ENCODE peak calls at places on chromosomes 4 and X, in nine cellular contexts. One of them, this sample, is unnamed.

GRCh38 chrX:13059676-13060499 is 15.5 kb upstream of the FAM9C start:
- DNase-seq in cardiac muscle cell: no peak
- DNase-seq in breast epithelium: no peak
- DNase-seq in fibroblast of lung: peak
- DNase-seq in mucosa of descending colon: no peak
- DNase-seq in brain microvascular endothelial cell: peak
- DNase-seq in kidney: no peak
- DNase-seq in AG09309: no peak
- DNase-seq in WERI-Rb-1: no peak
- DNase-seq in this sample: no peak

GRCh38 chr4:109233585-109233984 is 68.9 kb downstream of the COL25A1 start:
- DNase-seq in cardiac muscle cell: no peak
- DNase-seq in AG09309: no peak
- DNase-seq in WERI-Rb-1: no peak
- DNase-seq in kidney: no peak
- DNase-seq in breast epithelium: no peak
- DNase-seq in brain microvascular endothelial cell: no peak
- DNase-seq in fibroblast of lung: no peak
- DNase-seq in mucosa of descending colon: no peak
- DNase-seq in this sample: no peak

GRCh38 chr4:145308598-145308997 is 128.2 kb upstream of the OTUD4 start:
- DNase-seq in kidney: no peak
- DNase-seq in WERI-Rb-1: no peak
- DNase-seq in AG09309: no peak
- DNase-seq in breast epithelium: no peak
- DNase-seq in fibroblast of lung: no peak
- DNase-seq in brain microvascular endothelial cell: no peak
- DNase-seq in mucosa of descending colon: no peak
- DNase-seq in cardiac muscle cell: no peak
- DNase-seq in this sample: peak

GRCh38 chrX:75156537-75156945 is 458 bp upstream of the ABCB7 start:
- DNase-seq in WERI-Rb-1: no peak
- DNase-seq in fibroblast of lung: peak
- DNase-seq in cardiac muscle cell: no peak
- DNase-seq in brain microvascular endothelial cell: peak
- DNase-seq in kidney: no peak
- DNase-seq in mucosa of descending colon: no peak
- DNase-seq in breast epithelium: no peak
- DNase-seq in AG09309: peak
- DNase-seq in this sample: no peak

GRCh38 chr4:143341186-143341755 is 4.6 kb downstream of the GAB1 start:
- DNase-seq in brain microvascular endothelial cell: no peak
- DNase-seq in breast epithelium: no peak
- DNase-seq in cardiac muscle cell: peak
- DNase-seq in fibroblast of lung: no peak
- DNase-seq in mucosa of descending colon: no peak
- DNase-seq in kidney: no peak
- DNase-seq in WERI-Rb-1: no peak
- DNase-seq in AG09309: no peak
- DNase-seq in this sample: no peak

GRCh38 chr4:119010909-119011606 is 122.4 kb downstream of the SYNPO2 start:
- DNase-seq in mucosa of descending colon: no peak
- DNase-seq in cardiac muscle cell: no peak
- DNase-seq in breast epithelium: no peak
- DNase-seq in kidney: no peak
- DNase-seq in brain microvascular endothelial cell: no peak
- DNase-seq in fibroblast of lung: no peak
- DNase-seq in WERI-Rb-1: no peak
- DNase-seq in AG09309: no peak
- DNase-seq in this sample: no peak

GRCh38 chrX:19342331-19342906 is 1.3 kb upstream of the PDHA1 start:
- DNase-seq in fibroblast of lung: peak
- DNase-seq in brain microvascular endothelial cell: peak
- DNase-seq in WERI-Rb-1: no peak
- DNase-seq in cardiac muscle cell: peak
- DNase-seq in breast epithelium: no peak
- DNase-seq in kidney: no peak
- DNase-seq in mucosa of descending colon: no peak
- DNase-seq in AG09309: no peak
- DNase-seq in this sample: no peak

GRCh38 chr4:118352843-118353373 is at the start of gene PRSS12:
- DNase-seq in WERI-Rb-1: peak
- DNase-seq in breast epithelium: no peak
- DNase-seq in kidney: peak
- DNase-seq in fibroblast of lung: peak
- DNase-seq in cardiac muscle cell: peak
- DNase-seq in mucosa of descending colon: peak
- DNase-seq in AG09309: no peak
- DNase-seq in brain microvascular endothelial cell: peak
- DNase-seq in this sample: peak

GRCh38 chr4:83011779-83012630 is 1.4 kb upstream of the LIN54 start:
- DNase-seq in kidney: no peak
- DNase-seq in brain microvascular endothelial cell: peak
- DNase-seq in WERI-Rb-1: peak
- DNase-seq in breast epithelium: peak
- DNase-seq in mucosa of descending colon: peak
- DNase-seq in cardiac muscle cell: peak
- DNase-seq in fibroblast of lung: no peak
- DNase-seq in AG09309: no peak
- DNase-seq in this sample: no peak

GRCh38 chr4:186688150-186688943 is 35.3 kb downstream of the FAT1 start:
- DNase-seq in AG09309: no peak
- DNase-seq in brain microvascular endothelial cell: no peak
- DNase-seq in mucosa of descending colon: no peak
- DNase-seq in fibroblast of lung: no peak
- DNase-seq in breast epithelium: no peak
- DNase-seq in cardiac muscle cell: no peak
- DNase-seq in kidney: no peak
- DNase-seq in WERI-Rb-1: no peak
- DNase-seq in this sample: no peak

GRCh38 chr4:70721747-70722146 is at the start of gene RUFY3:
- DNase-seq in cardiac muscle cell: no peak
- DNase-seq in brain microvascular endothelial cell: peak
- DNase-seq in AG09309: peak
- DNase-seq in kidney: no peak
- DNase-seq in fibroblast of lung: peak
- DNase-seq in mucosa of descending colon: no peak
- DNase-seq in WERI-Rb-1: peak
- DNase-seq in breast epithelium: no peak
- DNase-seq in this sample: peak

DNA sequence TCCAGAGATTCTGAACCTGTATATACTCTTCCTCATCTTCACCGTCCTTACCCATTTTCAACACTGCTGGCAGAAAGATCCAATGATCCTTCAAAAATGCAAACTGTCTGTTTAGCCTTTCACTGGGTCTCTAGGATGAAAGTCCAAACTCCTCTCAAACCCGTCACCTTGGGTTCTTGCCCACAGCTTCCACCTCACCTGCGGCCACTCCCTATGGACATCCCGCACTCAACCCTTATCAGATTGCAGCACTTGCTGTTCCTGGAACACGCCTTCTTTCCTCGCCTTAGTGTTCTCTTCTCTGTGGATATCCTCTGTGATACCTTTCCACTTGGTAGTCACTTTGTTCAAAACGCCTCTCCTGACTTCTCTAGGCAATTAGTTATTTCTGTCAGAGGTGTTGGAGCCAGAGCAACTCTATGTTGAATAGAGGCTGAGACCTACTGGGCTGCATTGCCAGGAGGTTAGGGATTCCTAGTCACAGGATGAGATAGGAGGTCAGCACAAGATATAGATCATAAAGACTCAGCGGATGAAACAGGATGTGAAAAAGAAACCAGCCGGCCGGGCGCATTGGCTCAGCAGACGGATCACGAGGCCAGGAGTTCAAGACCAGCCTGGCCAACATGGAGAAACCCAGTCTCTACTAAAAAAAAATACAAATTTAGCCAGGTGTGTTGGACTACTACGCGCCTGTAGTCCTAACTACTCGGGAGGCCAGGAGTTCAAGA is 4.2 kb upstream of the NOCT start:
- DNase-seq in brain microvascular endothelial cell: no peak
- DNase-seq in AG09309: no peak
- DNase-seq in mucosa of descending colon: peak
- DNase-seq in fibroblast of lung: no peak
- DNase-seq in breast epithelium: no peak
- DNase-seq in WERI-Rb-1: no peak
- DNase-seq in cardiac muscle cell: no peak
- DNase-seq in kidney: no peak
- DNase-seq in this sample: no peak
- H3K4me3 ChIP-seq in brain microvascular endothelial cell: no peak
- H3K4me3 ChIP-seq in AG09309: no peak
- H3K4me3 ChIP-seq in mucosa of descending colon: no peak
- H3K4me3 ChIP-seq in fibroblast of lung: no peak
- H3K4me3 ChIP-seq in breast epithelium: no peak
- H3K4me3 ChIP-seq in WERI-Rb-1: no peak
- H3K4me3 ChIP-seq in cardiac muscle cell: no peak
- H3K4me3 ChIP-seq in kidney: no peak
- H3K4me3 ChIP-seq in this sample: no peak

DNA sequence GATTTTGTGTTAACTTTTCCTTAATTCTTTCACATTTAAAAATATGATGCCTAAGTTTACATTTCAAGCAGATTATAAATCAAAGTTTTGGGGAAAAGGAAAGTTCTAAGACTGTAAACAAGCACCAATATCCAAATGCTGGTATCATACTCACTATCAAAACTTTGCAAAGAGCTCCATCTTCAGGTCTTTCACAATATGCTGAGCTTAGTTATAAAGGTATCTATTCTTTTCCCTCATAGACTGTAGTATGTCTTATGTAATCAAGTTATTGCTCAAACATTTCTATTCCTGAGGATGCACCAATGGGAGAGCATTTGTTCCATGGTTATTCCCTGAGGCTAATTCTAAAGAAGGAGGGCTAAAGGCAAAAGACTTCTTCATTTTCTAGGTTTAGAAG is 207.9 kb upstream of the FAM241A start:
- DNase-seq in kidney: no peak
- DNase-seq in fibroblast of lung: peak
- DNase-seq in cardiac muscle cell: peak
- DNase-seq in WERI-Rb-1: no peak
- DNase-seq in AG09309: peak
- DNase-seq in mucosa of descending colon: no peak
- DNase-seq in breast epithelium: no peak
- DNase-seq in brain microvascular endothelial cell: no peak
- DNase-seq in this sample: no peak
- TF ChIP-seq CTCF in kidney: no peak
- TF ChIP-seq CTCF in fibroblast of lung: peak
- TF ChIP-seq CTCF in cardiac muscle cell: peak
- TF ChIP-seq CTCF in WERI-Rb-1: peak
- TF ChIP-seq CTCF in AG09309: peak
- TF ChIP-seq CTCF in mucosa of descending colon: no peak
- TF ChIP-seq CTCF in breast epithelium: no peak
- TF ChIP-seq CTCF in brain microvascular endothelial cell: peak
- TF ChIP-seq CTCF in this sample: peak

GRCh38 chrX:110440016-110440805 is 81.6 kb downstream of the RTL9 start:
- DNase-seq in AG09309: no peak
- DNase-seq in cardiac muscle cell: no peak
- DNase-seq in fibroblast of lung: no peak
- DNase-seq in mucosa of descending colon: no peak
- DNase-seq in breast epithelium: no peak
- DNase-seq in kidney: no peak
- DNase-seq in brain microvascular endothelial cell: no peak
- DNase-seq in WERI-Rb-1: no peak
- DNase-seq in this sample: no peak

GRCh38 chrX:110442631-110443030 is 84.0 kb downstream of the RTL9 start:
- DNase-seq in fibroblast of lung: peak
- DNase-seq in brain microvascular endothelial cell: peak
- DNase-seq in AG09309: no peak
- DNase-seq in mucosa of descending colon: no peak
- DNase-seq in cardiac muscle cell: peak
- DNase-seq in breast epithelium: no peak
- DNase-seq in kidney: no peak
- DNase-seq in WERI-Rb-1: peak
- DNase-seq in this sample: no peak

GRCh38 chrX:110449312-110449711 is 90.7 kb downstream of the RTL9 start:
- DNase-seq in mucosa of descending colon: no peak
- DNase-seq in AG09309: no peak
- DNase-seq in breast epithelium: no peak
- DNase-seq in WERI-Rb-1: no peak
- DNase-seq in kidney: no peak
- DNase-seq in fibroblast of lung: no peak
- DNase-seq in cardiac muscle cell: no peak
- DNase-seq in brain microvascular endothelial cell: no peak
- DNase-seq in this sample: no peak

GRCh38 chrX:110448459-110448858 is 89.8 kb downstream of the RTL9 start:
- DNase-seq in WERI-Rb-1: no peak
- DNase-seq in cardiac muscle cell: no peak
- DNase-seq in AG09309: no peak
- DNase-seq in mucosa of descending colon: no peak
- DNase-seq in breast epithelium: no peak
- DNase-seq in kidney: no peak
- DNase-seq in fibroblast of lung: no peak
- DNase-seq in brain microvascular endothelial cell: no peak
- DNase-seq in this sample: no peak

DNA sequence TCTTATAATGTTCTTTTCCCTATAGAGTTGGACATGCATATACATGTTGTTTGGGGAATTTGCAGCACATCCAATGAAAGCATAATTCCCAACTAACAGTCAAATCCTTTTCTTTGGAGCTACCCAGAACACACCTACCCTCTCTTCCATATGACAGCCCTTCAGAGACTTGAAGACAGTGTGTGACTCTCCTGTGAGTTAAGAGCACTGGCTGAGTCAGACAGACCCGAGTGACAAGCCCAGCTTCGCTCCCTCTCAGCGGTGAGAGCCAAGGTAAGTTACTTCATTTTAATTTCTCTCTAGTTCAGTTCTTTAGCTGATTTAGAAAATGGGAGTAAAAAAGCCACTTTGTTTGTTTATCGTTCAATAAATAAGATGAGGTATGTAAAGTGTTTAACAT is 86.3 kb downstream of the RTL9 start:
- DNase-seq in cardiac muscle cell: no peak
- DNase-seq in breast epithelium: no peak
- DNase-seq in AG09309: no peak
- DNase-seq in kidney: no peak
- DNase-seq in mucosa of descending colon: no peak
- DNase-seq in brain microvascular endothelial cell: no peak
- DNase-seq in WERI-Rb-1: no peak
- DNase-seq in fibroblast of lung: no peak
- DNase-seq in this sample: no peak
- H3K4me3 ChIP-seq in cardiac muscle cell: no peak
- H3K4me3 ChIP-seq in breast epithelium: no peak
- H3K4me3 ChIP-seq in AG09309: no peak
- H3K4me3 ChIP-seq in kidney: no peak
- H3K4me3 ChIP-seq in mucosa of descending colon: no peak
- H3K4me3 ChIP-seq in brain microvascular endothelial cell: no peak
- H3K4me3 ChIP-seq in WERI-Rb-1: no peak
- H3K4me3 ChIP-seq in fibroblast of lung: no peak
- H3K4me3 ChIP-seq in this sample: no peak

GRCh38 chr4:164997941-164998340 is 20.5 kb upstream of the TRIM61 start:
- DNase-seq in cardiac muscle cell: no peak
- DNase-seq in WERI-Rb-1: no peak
- DNase-seq in brain microvascular endothelial cell: no peak
- DNase-seq in AG09309: no peak
- DNase-seq in fibroblast of lung: no peak
- DNase-seq in mucosa of descending colon: no peak
- DNase-seq in kidney: no peak
- DNase-seq in breast epithelium: no peak
- DNase-seq in this sample: no peak

DNA sequence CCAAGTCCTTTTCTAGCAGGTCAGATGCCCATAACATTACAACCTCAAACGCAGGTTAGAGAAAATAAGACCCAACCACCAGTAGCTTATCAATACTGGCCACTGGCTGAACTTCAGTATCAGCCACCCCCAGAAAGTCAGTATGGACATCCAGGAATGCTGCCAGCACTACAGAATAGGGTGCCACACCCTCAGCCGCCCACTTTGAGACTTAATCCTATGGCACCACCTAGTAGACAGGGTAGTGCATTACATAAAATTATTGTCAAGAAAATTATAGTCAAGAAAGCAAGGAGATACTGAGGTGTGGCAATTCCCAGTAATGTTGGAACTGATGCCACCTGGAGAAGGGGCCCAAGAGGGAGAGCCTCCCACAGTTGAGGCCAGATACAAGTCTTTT is 19.9 kb upstream of the TRIM61 start:
- DNase-seq in mucosa of descending colon: no peak
- DNase-seq in brain microvascular endothelial cell: no peak
- DNase-seq in breast epithelium: no peak
- DNase-seq in cardiac muscle cell: no peak
- DNase-seq in WERI-Rb-1: peak
- DNase-seq in fibroblast of lung: no peak
- DNase-seq in AG09309: no peak
- DNase-seq in kidney: no peak
- DNase-seq in this sample: no peak
- TF ChIP-seq CTCF in mucosa of descending colon: no peak
- TF ChIP-seq CTCF in brain microvascular endothelial cell: peak
- TF ChIP-seq CTCF in breast epithelium: no peak
- TF ChIP-seq CTCF in cardiac muscle cell: no peak
- TF ChIP-seq CTCF in WERI-Rb-1: no peak
- TF ChIP-seq CTCF in fibroblast of lung: no peak
- TF ChIP-seq CTCF in AG09309: no peak
- TF ChIP-seq CTCF in kidney: no peak
- TF ChIP-seq CTCF in this sample: no peak

This sample was measured in HFF-Myc.